ENCODE peak calls at places on chromosome 10, in four cellular contexts. One of them, this sample, is unnamed.

GRCh38 chr10:8365935-8366911 is 311.7 kb downstream of the GATA3 start:
- DNase-seq in Caki2: peak
- DNase-seq in GDM1: no peak
- DNase-seq in GM03348: peak
- DNase-seq in this sample: no peak

GRCh38 chr10:11881477-11882417 is 58.6 kb downstream of the PROSER2 start:
- DNase-seq in GM03348: no peak
- DNase-seq in GDM1: no peak
- DNase-seq in Caki2: peak
- DNase-seq in this sample: peak

GRCh38 chr10:71247306-71247705 is 34.9 kb downstream of the UNC5B start:
- DNase-seq in GM03348: no peak
- DNase-seq in GDM1: no peak
- DNase-seq in Caki2: no peak
- DNase-seq in this sample: no peak

GRCh38 chr10:103685880-103686669 is 169.3 kb downstream of the SH3PXD2A start:
- DNase-seq in GM03348: peak
- DNase-seq in Caki2: peak
- DNase-seq in GDM1: peak
- DNase-seq in this sample: peak

GRCh38 chr10:3081383-3081981 is 14.1 kb downstream of the PFKP start:
- DNase-seq in Caki2: no peak
- DNase-seq in GDM1: no peak
- DNase-seq in GM03348: no peak
- DNase-seq in this sample: no peak

GRCh38 chr10:69901022-69901421 is 99.3 kb downstream of the COL13A1 start:
- DNase-seq in GM03348: no peak
- DNase-seq in GDM1: no peak
- DNase-seq in Caki2: no peak
- DNase-seq in this sample: no peak

GRCh38 chr10:8035641-8036520 is 18.6 kb upstream of the GATA3 start:
- DNase-seq in GM03348: no peak
- DNase-seq in GDM1: no peak
- DNase-seq in Caki2: no peak
- DNase-seq in this sample: no peak

GRCh38 chr10:131881104-131881880 is 19.5 kb upstream of the PPP2R2D start:
- DNase-seq in Caki2: no peak
- DNase-seq in GDM1: no peak
- DNase-seq in GM03348: no peak
- DNase-seq in this sample: no peak

GRCh38 chr10:101467286-101467770 is 113.4 kb downstream of the BTRC start:
- DNase-seq in GM03348: peak
- DNase-seq in Caki2: peak
- DNase-seq in GDM1: peak
- DNase-seq in this sample: peak

GRCh38 chr10:96835826-96836365 is 3.8 kb downstream of the LCOR start:
- DNase-seq in GM03348: peak
- DNase-seq in Caki2: no peak
- DNase-seq in GDM1: no peak
- DNase-seq in this sample: no peak

GRCh38 chr10:46536171-46536570 is 20.3 kb downstream of the GPRIN2 start:
- DNase-seq in Caki2: no peak
- DNase-seq in GDM1: no peak
- DNase-seq in GM03348: no peak
- DNase-seq in this sample: no peak

GRCh38 chr10:131654471-131655087 is 246.2 kb upstream of the PPP2R2D start:
- DNase-seq in GDM1: no peak
- DNase-seq in Caki2: no peak
- DNase-seq in GM03348: no peak
- DNase-seq in this sample: no peak

GRCh38 chr10:121510201-121510771 is 88.0 kb downstream of the FGFR2 start:
- DNase-seq in GM03348: no peak
- DNase-seq in GDM1: no peak
- DNase-seq in Caki2: peak
- DNase-seq in this sample: no peak

GRCh38 chr10:42738669-42739068 is 43.9 kb upstream of the BMS1 start:
- DNase-seq in GDM1: no peak
- DNase-seq in Caki2: no peak
- DNase-seq in GM03348: no peak
- DNase-seq in this sample: no peak

GRCh38 chr10:79346012-79346340 is 1.3 kb upstream of the PPIF start:
- DNase-seq in GM03348: no peak
- DNase-seq in GDM1: no peak
- DNase-seq in Caki2: no peak
- DNase-seq in this sample: no peak

GRCh38 chr10:86373828-86374227 is 7.2 kb upstream of the GRID1 start:
- DNase-seq in GDM1: no peak
- DNase-seq in Caki2: no peak
- DNase-seq in GM03348: no peak
- DNase-seq in this sample: no peak

GRCh38 chr10:99531696-99532050 is 1.1 kb upstream of the NKX2-3 start:
- DNase-seq in GDM1: no peak
- DNase-seq in GM03348: no peak
- DNase-seq in Caki2: no peak
- DNase-seq in this sample: no peak

GRCh38 chr10:44911081-44911540 is at the start of gene TMEM72:
- DNase-seq in GDM1: no peak
- DNase-seq in GM03348: no peak
- DNase-seq in Caki2: peak
- DNase-seq in this sample: no peak

GRCh38 chr10:44882146-44882720 is 28.9 kb upstream of the TMEM72 start:
- DNase-seq in GM03348: no peak
- DNase-seq in GDM1: no peak
- DNase-seq in Caki2: no peak
- DNase-seq in this sample: no peak

GRCh38 chr10:132410779-132411532 is 14.0 kb downstream of the PWWP2B start:
- DNase-seq in GM03348: no peak
- DNase-seq in GDM1: no peak
- DNase-seq in Caki2: no peak
- DNase-seq in this sample: no peak

GRCh38 chr10:7482992-7483391 is 72.2 kb upstream of the SFMBT2 start:
- DNase-seq in GM03348: no peak
- DNase-seq in GDM1: no peak
- DNase-seq in Caki2: no peak
- DNase-seq in this sample: no peak

GRCh38 chr10:48820699-48821098 is 118.9 kb downstream of the LRRC18 start:
- DNase-seq in GM03348: no peak
- DNase-seq in GDM1: no peak
- DNase-seq in Caki2: no peak
- DNase-seq in this sample: no peak

GRCh38 chr10:22252801-22253577 is 35.2 kb upstream of the EBLN1 start:
- DNase-seq in GM03348: peak
- DNase-seq in GDM1: no peak
- DNase-seq in Caki2: no peak
- DNase-seq in this sample: no peak

GRCh38 chr10:114607358-114607998 is 50.6 kb downstream of the ABLIM1 start:
- DNase-seq in GDM1: no peak
- DNase-seq in Caki2: no peak
- DNase-seq in GM03348: no peak
- DNase-seq in this sample: no peak

This sample was measured in HFFc6.